ENCODE peak calls at places on chromosomes 13 and 19, in seven cellular contexts. L is MM.1S, Q is tibial artery, M is esophagus squamous epithelium, C is prostate gland, S is heart right ventricle, J is A549. I is an unnamed sample.

GRCh38 chr19:18558595-18558994 is 925 bp downstream of the KXD1 start:
- DNase-seq in L (no peak), Q (no peak), M (no peak), C (no peak), S (no peak), J (no peak), I (no peak)

GRCh38 chr19:5099822-5100221 is 130.9 kb downstream of the KDM4B start:
- DNase-seq in L (no peak), Q (no peak), M (no peak), C (no peak), S (no peak), J (no peak), I (no peak)

GRCh38 chr13:80035096-80035495 is 305.8 kb downstream of the SPRY2 start:
- DNase-seq in L (no peak), Q (no peak), M (no peak), C (no peak), S (no peak), J (no peak), I (no peak)

GRCh38 chr13:41827507-41828213 is 133.2 kb downstream of the VWA8 start:
- DNase-seq in L (no peak), Q (peak), M (no peak), C (no peak), S (no peak), J (peak), I (peak)

GRCh38 chr13:52359534-52359933 is 46.4 kb downstream of the THSD1 start:
- DNase-seq in L (no peak), Q (no peak), M (no peak), C (no peak), S (no peak), J (no peak), I (peak)

GRCh38 chr13:94128430-94128829 is 351.1 kb downstream of the DCT start:
- DNase-seq in L (no peak), Q (peak), M (no peak), C (peak), S (peak), J (no peak), I (peak)

GRCh38 chr19:23527797-23528196 is 132.5 kb upstream of the ZNF91 start:
- DNase-seq in L (peak), Q (no peak), M (no peak), C (no peak), S (no peak), J (no peak), I (no peak)

GRCh38 chr13:23510979-23511735 is 59.1 kb upstream of the TNFRSF19 start:
- DNase-seq in L (no peak), Q (no peak), M (no peak), C (no peak), S (peak), J (no peak), I (no peak)

GRCh38 chr13:101579291-101579802 is 126.9 kb downstream of the ITGBL1 start:
- DNase-seq in L (no peak), Q (no peak), M (no peak), C (no peak), S (no peak), J (no peak), I (peak)

GRCh38 chr13:34849406-34849805 is 92.7 kb upstream of the NBEA start:
- DNase-seq in L (no peak), Q (no peak), M (no peak), C (no peak), S (no peak), J (no peak), I (no peak)

GRCh38 chr13:26327905-26328304 is 74.0 kb downstream of the CDK8 start:
- DNase-seq in L (no peak), Q (no peak), M (no peak), C (no peak), S (no peak), J (no peak), I (no peak)

GRCh38 chr19:56189785-56190184 is 7.8 kb downstream of the ZSCAN5B start:
- DNase-seq in L (no peak), Q (no peak), M (no peak), C (no peak), S (no peak), J (no peak), I (no peak)

GRCh38 chr13:40484101-40484800 is 182.2 kb downstream of the FOXO1 start:
- DNase-seq in L (no peak), Q (no peak), M (no peak), C (no peak), S (no peak), J (no peak), I (no peak)

GRCh38 chr13:47678201-47678963 is 322.7 kb downstream of the SUCLA2 start:
- DNase-seq in L (no peak), Q (no peak), M (no peak), C (no peak), S (no peak), J (no peak), I (peak)

GRCh38 chr19:30236006-30236405 is 136.2 kb upstream of the ZNF536 start:
- DNase-seq in L (no peak), Q (no peak), M (no peak), C (no peak), S (no peak), J (no peak), I (peak)

GRCh38 chr13:92806215-92806614 is 420.4 kb upstream of the GPC6 start:
- DNase-seq in L (peak), Q (no peak), M (no peak), C (no peak), S (no peak), J (no peak), I (peak)

GRCh38 chr13:92804926-92805325 is 421.7 kb upstream of the GPC6 start:
- DNase-seq in L (no peak), Q (no peak), M (no peak), C (no peak), S (no peak), J (no peak), I (peak)

GRCh38 chr13:92804346-92804745 is 422.3 kb upstream of the GPC6 start:
- DNase-seq in L (no peak), Q (no peak), M (no peak), C (no peak), S (no peak), J (no peak), I (peak)

GRCh38 chr13:92807343-92807742 is 419.3 kb upstream of the GPC6 start:
- DNase-seq in L (no peak), Q (no peak), M (no peak), C (no peak), S (no peak), J (no peak), I (peak)

GRCh38 chr13:92805766-92806165 is 420.8 kb upstream of the GPC6 start:
- DNase-seq in L (no peak), Q (no peak), M (no peak), C (no peak), S (no peak), J (no peak), I (no peak)
- H3K4me3 ChIP-seq in L (peak), Q (peak), M (peak), C (no peak), S (peak), J (peak), I (peak)

GRCh38 chr13:43797869-43798268 is 11.1 kb upstream of the ENOX1 start:
- DNase-seq in L (no peak), Q (no peak), M (no peak), C (no peak), S (no peak), J (no peak), I (peak)
- TF ChIP-seq CTCF in L (no peak), Q (no peak), M (no peak), C (no peak), S (no peak), J (no peak), I (peak)

DNA sequence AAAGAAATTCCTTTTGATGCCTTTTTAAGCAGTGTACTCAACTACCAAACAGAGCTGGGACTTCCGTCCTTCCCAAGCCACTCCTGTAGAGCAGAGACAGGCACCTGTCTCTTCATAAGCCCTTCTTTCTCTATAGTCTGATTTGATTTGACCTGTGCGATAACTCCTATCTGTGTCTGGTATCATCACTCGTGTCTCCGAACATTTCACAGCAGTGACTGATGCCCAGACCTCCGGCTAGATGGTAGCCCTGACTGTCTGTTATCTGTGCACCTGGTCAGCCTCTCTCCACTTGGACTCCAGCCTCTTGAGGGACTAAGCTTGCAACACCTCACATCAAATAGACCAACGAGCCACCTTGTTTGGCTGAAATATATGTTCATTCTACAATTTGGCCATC is 316.2 kb upstream of the ZNF507 start:
- DNase-seq in L (no peak), Q (no peak), M (no peak), C (no peak), S (no peak), J (no peak), I (no peak)
- H3K4me3 ChIP-seq in L (no peak), Q (no peak), M (no peak), C (no peak), S (no peak), J (no peak), I (no peak)

GRCh38 chr13:44312131-44312530 is 61.5 kb upstream of the SERP2 start:
- DNase-seq in L (no peak), Q (no peak), M (no peak), C (no peak), S (no peak), J (no peak), I (no peak)
- TF ChIP-seq CTCF in L (no peak), Q (no peak), M (no peak), C (no peak), S (no peak), J (no peak), I (no peak)

GRCh38 chr19:1747285-1748114 is 5.8 kb upstream of the ONECUT3 start:
- DNase-seq in L (no peak), Q (no peak), M (no peak), C (no peak), S (no peak), J (peak), I (peak)
- H3K4me3 ChIP-seq in L (no peak), Q (no peak), M (peak), C (no peak), S (no peak), J (peak), I (no peak)

GRCh38 chr19:32630338-32630737 is 44.6 kb downstream of the ANKRD27 start:
- DNase-seq in L (no peak), Q (no peak), M (no peak), C (no peak), S (no peak), J (no peak), I (no peak)

GRCh38 chr19:32627714-32628253 is 46.8 kb downstream of the PDCD5 start:
- DNase-seq in L (no peak), Q (no peak), M (no peak), C (no peak), S (no peak), J (no peak), I (no peak)

GRCh38 chr19:32626969-32627368 is 46.0 kb downstream of the PDCD5 start:
- DNase-seq in L (no peak), Q (no peak), M (no peak), C (no peak), S (no peak), J (no peak), I (no peak)

GRCh38 chr19:32631381-32631780 is 43.6 kb downstream of the ANKRD27 start:
- DNase-seq in L (no peak), Q (no peak), M (no peak), C (no peak), S (no peak), J (no peak), I (no peak)
- TF ChIP-seq CTCF in L (no peak), Q (no peak), M (no peak), C (no peak), S (no peak), J (no peak), I (no peak)

GRCh38 chr19:11247391-11247790 is 8.0 kb downstream of the ANGPTL8 start:
- DNase-seq in L (no peak), Q (peak), M (no peak), C (no peak), S (peak), J (no peak), I (no peak)
- H3K4me3 ChIP-seq in L (no peak), Q (no peak), M (no peak), C (no peak), S (no peak), J (no peak), I (no peak)

GRCh38 chr13:33128134-33128533 is 111.9 kb downstream of the KL start:
- DNase-seq in L (no peak), Q (no peak), M (no peak), C (no peak), S (no peak), J (no peak), I (no peak)

GRCh38 chr13:33129094-33129832 is 113.0 kb downstream of the KL start:
- DNase-seq in L (no peak), Q (no peak), M (no peak), C (no peak), S (peak), J (no peak), I (no peak)

GRCh38 chr13:33125821-33126570 is 109.8 kb downstream of the KL start:
- DNase-seq in L (no peak), Q (peak), M (no peak), C (peak), S (peak), J (peak), I (peak)

GRCh38 chr13:33129886-33130285 is 113.7 kb downstream of the KL start:
- DNase-seq in L (no peak), Q (no peak), M (no peak), C (no peak), S (no peak), J (no peak), I (no peak)

GRCh38 chr13:33126909-33127607 is 110.8 kb downstream of the KL start:
- DNase-seq in L (no peak), Q (no peak), M (no peak), C (no peak), S (no peak), J (no peak), I (peak)
- TF ChIP-seq CTCF in L (no peak), Q (no peak), M (no peak), C (no peak), S (no peak), J (no peak), I (peak)

GRCh38 chr19:16446108-16447014 is 25.4 kb downstream of the EPS15L1 start:
- DNase-seq in L (no peak), Q (no peak), M (no peak), C (no peak), S (no peak), J (no peak), I (no peak)
- H3K4me3 ChIP-seq in L (no peak), Q (no peak), M (no peak), C (no peak), S (no peak), J (no peak), I (no peak)

I was measured in AG10803.